ENCODE peak calls at places on chromosome 15, in five cellular contexts. C, Q, P, K and L are unnamed samples.

GRCh38 chr15:99102332-99103235 is 2.3 kb upstream of the SYNM start:
- DNase-seq in C (peak), P (no peak), Q (no peak), K (no peak), L (no peak)

GRCh38 chr15:69265347-69265955 is 33.3 kb upstream of the PAQR5 start:
- DNase-seq in K (no peak), P (peak), Q (peak), C (no peak), L (peak)

GRCh38 chr15:25846377-25846776 is 16.8 kb downstream of the ATP10A start:
- DNase-seq in K (no peak), Q (no peak), P (no peak), C (no peak), L (no peak)

GRCh38 chr15:57377478-57377847 is 1.2 kb downstream of the CGNL1 start:
- DNase-seq in C (no peak), P (no peak), K (no peak), Q (peak), L (no peak)

GRCh38 chr15:48120751-48121150 is at the start of gene SLC24A5:
- DNase-seq in K (no peak), C (no peak), Q (no peak), P (no peak), L (no peak)

GRCh38 chr15:59306520-59307163 is 66.0 kb downstream of the MYO1E start:
- DNase-seq in Q (no peak), P (no peak), K (no peak), C (no peak), L (no peak)

GRCh38 chr15:38868326-38869114 is 303.9 kb upstream of the RASGRP1 start:
- DNase-seq in K (no peak), C (no peak), Q (peak), P (peak), L (no peak)

GRCh38 chr15:32825219-32825618 is 107.4 kb downstream of the GREM1 start:
- DNase-seq in K (no peak), Q (no peak), P (no peak), C (no peak), L (no peak)

GRCh38 chr15:52559583-52559982 is 9.2 kb downstream of the ARPP19 start:
- DNase-seq in P (no peak), C (no peak), Q (no peak), K (peak), L (no peak)

GRCh38 chr15:65790692-65791334 is 1.3 kb downstream of the DENND4A start:
- DNase-seq in P (no peak), Q (no peak), K (no peak), C (peak), L (peak)

GRCh38 chr15:83290236-83290635 is 5.8 kb upstream of the BNC1 start:
- DNase-seq in C (peak), Q (no peak), P (no peak), K (peak), L (peak)

GRCh38 chr15:65408370-65409283 is 14.1 kb downstream of the IGDCC4 start:
- DNase-seq in K (no peak), C (no peak), P (no peak), Q (no peak), L (no peak)

GRCh38 chr15:44082558-44083151 is 112.4 kb downstream of the FRMD5 start:
- DNase-seq in K (no peak), P (no peak), C (no peak), Q (no peak), L (no peak)

GRCh38 chr15:42450434-42450790 is 40.5 kb downstream of the ZNF106 start:
- DNase-seq in C (no peak), K (no peak), Q (no peak), P (no peak), L (no peak)
- H3K4me3 ChIP-seq in C (no peak), K (no peak), Q (no peak), P (no peak), L (no peak)

GRCh38 chr15:50736823-50737222 is 28.7 kb downstream of the SPPL2A start:
- DNase-seq in Q (no peak), C (no peak), K (no peak), P (no peak), L (no peak)
- TF ChIP-seq REST in Q (no peak), C (no peak), K (no peak), P (no peak), L (no peak)

GRCh38 chr15:78749831-78750230 is 61.4 kb downstream of the ADAMTS7 start:
- DNase-seq in K (no peak), P (no peak), C (no peak), Q (no peak), L (no peak)

GRCh38 chr15:78751602-78751979 is 59.7 kb downstream of the ADAMTS7 start:
- DNase-seq in K (no peak), C (no peak), Q (no peak), P (no peak), L (no peak)

GRCh38 chr15:78752492-78753358 is 58.5 kb downstream of the ADAMTS7 start:
- DNase-seq in P (no peak), Q (no peak), K (no peak), C (peak), L (no peak)

DNA sequence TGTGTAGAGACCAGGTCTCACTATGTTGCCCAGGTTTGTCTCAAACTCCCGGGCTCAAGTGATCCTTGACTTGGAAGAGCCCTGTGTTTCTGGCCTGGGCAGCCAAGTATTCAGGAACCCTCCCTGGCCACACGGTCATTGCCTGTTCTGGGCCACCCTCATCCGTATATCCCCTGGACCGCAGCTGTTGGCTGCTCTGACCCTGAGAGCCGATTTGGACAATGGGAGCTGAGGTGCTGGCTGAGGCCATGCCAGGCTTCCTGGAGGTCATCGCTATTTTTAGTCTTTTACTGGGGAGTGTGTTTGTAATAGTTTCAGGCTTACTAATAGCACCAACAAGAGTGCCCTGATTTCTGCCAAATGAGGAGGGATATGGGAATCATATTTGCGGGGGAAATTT is 60.7 kb downstream of the ADAMTS7 start:
- DNase-seq in Q (no peak), P (no peak), C (no peak), K (no peak), L (no peak)
- H3K4me3 ChIP-seq in Q (no peak), P (no peak), C (no peak), K (no peak), L (peak)

GRCh38 chr15:78167227-78167888 is 18.2 kb downstream of the IDH3A start:
- DNase-seq in Q (no peak), C (no peak), P (no peak), K (no peak), L (no peak)
- TF ChIP-seq REST in Q (no peak), C (no peak), P (no peak), K (no peak), L (no peak)

DNA sequence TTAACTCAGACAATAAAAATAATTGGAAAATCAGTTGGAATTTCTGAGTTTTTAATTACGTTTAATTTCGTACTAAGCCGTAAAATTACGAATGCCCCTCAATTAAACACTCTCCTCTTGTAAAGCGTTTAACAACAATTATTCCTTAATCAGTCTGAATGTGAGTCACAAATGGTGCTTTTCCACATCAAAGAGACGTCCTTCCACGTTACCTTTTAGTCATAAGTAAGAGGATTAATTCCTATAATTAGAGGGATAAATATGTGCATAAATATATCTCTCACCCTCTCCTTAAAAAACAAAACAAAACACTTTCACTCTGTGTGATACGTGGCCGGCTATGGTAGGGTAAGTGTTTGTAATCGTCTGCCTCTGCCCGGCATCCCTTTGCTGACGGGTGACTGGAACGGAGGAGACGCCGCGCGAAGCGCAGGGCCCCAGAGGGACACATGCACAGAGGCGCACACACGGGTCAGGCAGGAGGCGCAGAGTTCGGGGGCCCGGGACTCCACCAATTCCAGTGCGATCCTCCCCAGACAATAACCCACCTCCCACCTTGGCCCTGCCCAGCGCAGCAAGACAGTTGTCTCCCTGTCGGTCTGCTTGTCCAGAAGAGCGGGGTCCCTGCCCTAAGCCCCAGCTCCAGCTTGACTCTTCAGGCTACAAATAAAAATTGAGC is 9.7 kb upstream of the MEIS2 start:
- DNase-seq in P (no peak), Q (no peak), K (no peak), C (peak), L (peak)
- H3K4me3 ChIP-seq in P (peak), Q (no peak), K (no peak), C (peak), L (peak)

DNA sequence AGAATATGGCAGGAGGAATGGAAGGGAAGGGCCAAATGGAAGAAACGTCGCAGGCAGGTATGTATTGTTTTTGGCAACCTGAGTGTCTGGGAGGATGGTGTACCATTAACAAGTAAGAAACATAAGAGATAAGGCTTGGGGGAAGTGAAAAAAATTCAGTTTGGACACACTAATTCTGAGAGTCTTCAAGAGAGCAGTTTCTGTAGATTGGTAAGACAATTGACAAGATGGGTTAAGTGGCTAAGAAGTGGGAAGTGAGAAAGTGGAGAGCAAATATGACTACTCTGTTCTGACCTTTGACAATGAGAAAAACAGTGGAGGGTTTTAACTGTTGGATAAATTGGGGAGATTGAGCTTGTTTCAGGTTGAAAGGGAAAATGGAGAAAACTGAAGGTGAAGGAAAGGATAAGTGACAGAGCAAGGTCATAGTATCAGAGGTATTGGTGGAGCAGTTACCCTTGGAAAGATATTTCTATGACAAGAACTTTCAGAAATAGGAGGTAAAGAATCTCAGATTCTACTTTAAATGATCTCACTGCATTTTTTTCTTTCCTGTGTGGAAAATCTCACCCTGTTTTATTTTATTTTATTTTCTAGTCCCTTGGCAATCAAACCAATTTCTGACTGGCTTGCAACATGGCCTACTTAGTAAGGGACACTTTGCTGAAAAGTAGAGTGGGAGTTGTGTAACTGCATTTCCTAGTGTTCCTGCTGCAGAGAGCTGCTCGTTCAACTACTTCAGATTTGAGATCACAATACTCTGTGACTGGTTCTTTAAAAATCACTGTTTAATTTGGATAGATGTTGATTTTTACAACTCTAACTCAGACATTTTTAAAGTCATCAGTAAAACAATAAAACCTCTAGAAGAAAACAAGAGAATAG is 23.1 kb upstream of the GABPB1 start:
- DNase-seq in Q (no peak), K (no peak), C (no peak), P (no peak), L (no peak)
- TF ChIP-seq REST in Q (no peak), K (no peak), C (no peak), P (no peak), L (no peak)

GRCh38 chr15:40239671-40240618 is 1.1 kb downstream of the PAK6 start:
- DNase-seq in P (no peak), K (peak), C (no peak), Q (no peak), L (peak)
- H3K4me3 ChIP-seq in P (no peak), K (no peak), C (no peak), Q (no peak), L (peak)

DNA sequence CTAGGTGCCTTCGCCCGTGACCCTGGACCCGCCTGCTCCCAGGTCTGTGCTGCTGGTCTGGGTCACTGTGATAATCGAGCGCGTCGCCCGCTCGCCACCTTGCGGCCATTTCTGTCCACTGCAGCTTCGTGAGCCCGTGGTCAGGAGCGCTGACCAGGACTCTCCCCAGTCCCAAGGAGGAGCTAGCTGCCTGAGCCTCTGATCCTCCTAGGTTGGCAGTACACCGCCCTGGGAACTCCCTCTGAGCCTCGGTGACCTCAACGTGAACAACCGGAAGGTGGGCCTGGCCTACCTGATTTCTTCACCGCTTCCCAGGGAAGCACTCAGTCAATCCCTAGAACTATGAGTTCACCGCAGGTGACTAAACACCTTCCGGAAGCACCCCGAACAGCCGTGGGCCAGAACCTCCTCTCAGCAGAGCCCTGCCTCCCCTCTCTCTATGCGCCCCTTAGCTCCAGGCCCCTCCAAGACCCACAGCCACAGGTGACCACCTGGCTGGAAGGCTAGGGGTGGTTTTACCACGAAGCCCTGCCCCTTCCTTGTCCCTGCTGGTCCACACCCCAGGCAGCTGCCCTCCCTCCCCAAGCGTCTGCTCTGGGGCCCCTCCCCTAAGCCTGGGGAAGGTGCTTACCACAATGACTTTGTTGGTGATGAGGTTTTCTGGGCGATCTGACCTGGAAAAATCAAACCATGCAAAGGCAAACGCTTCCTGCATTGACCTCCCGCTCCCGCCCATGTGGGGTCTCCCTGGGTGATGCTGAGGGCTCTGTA is 9.7 kb downstream of the PLA2G4D start:
- DNase-seq in Q (no peak), P (peak), K (peak), C (peak), L (peak)
- TF ChIP-seq REST in Q (no peak), P (no peak), K (no peak), C (no peak), L (no peak)

DNA sequence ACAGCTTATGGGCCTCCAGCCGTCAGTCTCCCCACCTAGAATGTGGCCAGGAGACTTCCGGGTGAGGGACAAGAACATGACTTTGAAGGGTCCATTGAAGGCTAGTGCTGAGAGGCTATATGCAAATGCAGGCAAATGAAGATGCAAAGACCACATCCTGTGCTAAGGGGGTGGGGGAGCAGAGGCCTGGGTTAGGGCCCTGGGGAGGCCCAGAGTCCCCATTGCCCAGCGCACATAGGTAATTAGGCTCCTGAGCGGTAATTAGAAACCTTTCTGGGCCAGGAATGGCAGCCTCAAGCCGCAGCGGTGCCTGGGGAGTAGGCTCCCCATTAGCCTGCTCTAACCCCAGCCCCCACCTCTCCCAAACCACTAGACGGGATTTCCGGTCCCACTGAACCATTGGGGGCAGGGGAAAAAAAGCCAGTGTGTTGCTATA is 6.9 kb downstream of the CSK start:
- DNase-seq in K (no peak), C (no peak), Q (no peak), P (no peak), L (peak)
- H3K4me3 ChIP-seq in K (no peak), C (no peak), Q (no peak), P (no peak), L (no peak)